ENCODE peak calls at places on chromosomes 11 and 22, in eight cellular contexts. T, G, N, O, V, F, C and B are unnamed samples.

GRCh38 chr22:30649430-30650007 is 13.9 kb downstream of the SLC35E4 start:
- DNase-seq in N (no peak), O (peak), T (peak), V (peak), F (peak), C (no peak), G (peak), B (no peak)

GRCh38 chr22:28947125-28947524 is 63.8 kb downstream of the ZNRF3 start:
- DNase-seq in N (no peak), F (no peak), C (no peak), G (no peak), O (no peak), T (no peak), V (no peak), B (no peak)

GRCh38 chr11:70547821-70548670 is 149.7 kb downstream of the CTTN start:
- DNase-seq in G (no peak), F (no peak), N (no peak), C (no peak), V (no peak), T (no peak), O (no peak), B (no peak)

GRCh38 chr11:64998690-64999431 is 2.1 kb upstream of the BATF2 start:
- DNase-seq in C (no peak), T (no peak), V (no peak), O (no peak), G (no peak), F (no peak), N (no peak), B (no peak)

GRCh38 chr11:77047007-77047927 is 13.1 kb downstream of the B3GNT6 start:
- DNase-seq in O (peak), V (peak), G (peak), T (peak), C (peak), F (peak), N (peak), B (peak)

GRCh38 chr11:65557280-65558001 is 718 bp downstream of the LTBP3 start:
- DNase-seq in N (no peak), T (no peak), V (no peak), O (no peak), F (no peak), G (peak), C (no peak), B (no peak)

GRCh38 chr11:93494341-93494740 is 48.9 kb downstream of the SMCO4 start:
- DNase-seq in F (no peak), O (no peak), T (no peak), N (no peak), V (no peak), C (no peak), G (no peak), B (no peak)

GRCh38 chr11:35852056-35852455 is 91.8 kb upstream of the LDLRAD3 start:
- DNase-seq in N (no peak), C (no peak), G (peak), V (peak), F (no peak), T (no peak), O (no peak), B (no peak)

GRCh38 chr11:61922539-61922938 is 5.2 kb upstream of the RAB3IL1 start:
- DNase-seq in C (no peak), F (no peak), V (peak), N (no peak), O (no peak), T (no peak), G (peak), B (no peak)

GRCh38 chr22:35437038-35437437 is 37.1 kb downstream of the MCM5 start:
- DNase-seq in C (no peak), N (no peak), G (no peak), T (peak), V (no peak), O (no peak), F (peak), B (peak)

GRCh38 chr11:6410695-6411430 is 8.0 kb downstream of the APBB1 start:
- DNase-seq in V (no peak), G (no peak), O (no peak), F (no peak), T (no peak), C (no peak), N (no peak), B (peak)

GRCh38 chr11:31809857-31810778 is 1.0 kb downstream of the PAX6 start:
- DNase-seq in T (peak), N (no peak), O (no peak), V (no peak), F (peak), C (peak), G (no peak), B (no peak)

GRCh38 chr22:26552466-26552865 is 37.5 kb downstream of the TPST2 start:
- DNase-seq in V (no peak), T (no peak), G (no peak), N (no peak), C (no peak), O (no peak), F (no peak), B (no peak)

GRCh38 chr22:41256254-41256897 is 15.6 kb upstream of the CHADL start:
- DNase-seq in C (no peak), T (peak), G (peak), O (peak), F (no peak), N (no peak), V (no peak), B (no peak)

GRCh38 chr11:82462588-82462987 is 271.1 kb downstream of the FAM181B start:
- DNase-seq in C (no peak), F (no peak), G (no peak), N (no peak), V (no peak), T (no peak), O (no peak), B (no peak)

GRCh38 chr11:61760946-61761345 is 8.5 kb downstream of the MYRF start:
- DNase-seq in V (no peak), O (no peak), C (no peak), F (no peak), G (no peak), T (no peak), N (no peak), B (peak)

GRCh38 chr22:17087176-17088131 is 2.7 kb downstream of the IL17RA start:
- DNase-seq in G (no peak), O (no peak), V (no peak), T (no peak), C (no peak), F (no peak), N (peak), B (no peak)

GRCh38 chr11:66883021-66883968 is 26.4 kb downstream of the LRFN4 start:
- DNase-seq in T (no peak), N (peak), O (peak), F (peak), C (peak), V (peak), G (no peak), B (peak)

GRCh38 chr11:7576671-7577225 is 62.9 kb downstream of the PPFIBP2 start:
- DNase-seq in O (no peak), V (peak), N (no peak), T (no peak), F (no peak), C (peak), G (peak), B (no peak)

GRCh38 chr11:59611570-59612565 is 3.7 kb downstream of the OSBP start:
- DNase-seq in N (no peak), T (no peak), G (no peak), C (peak), V (no peak), O (no peak), F (no peak), B (no peak)

GRCh38 chr11:48384670-48385069 is 18.4 kb upstream of the OR4C5 start:
- DNase-seq in T (no peak), O (no peak), C (no peak), F (no peak), V (no peak), N (no peak), G (no peak), B (no peak)

GRCh38 chr22:36797334-36797733 is 19.5 kb downstream of the PVALB start:
- DNase-seq in T (no peak), F (no peak), C (no peak), O (no peak), G (no peak), V (no peak), N (no peak), B (no peak)

GRCh38 chr22:42357634-42358296 is 74.4 kb downstream of the NFAM1 start:
- DNase-seq in T (peak), V (no peak), F (no peak), C (no peak), N (no peak), O (peak), G (no peak), B (no peak)

GRCh38 chr11:33709471-33709870 is 8.8 kb upstream of the C11orf91 start:
- DNase-seq in G (no peak), O (peak), F (no peak), C (no peak), N (no peak), T (no peak), V (no peak), B (no peak)

GRCh38 chr11:33712436-33712835 is 11.8 kb upstream of the C11orf91 start:
- DNase-seq in N (no peak), O (no peak), F (no peak), V (no peak), C (no peak), G (no peak), T (no peak), B (no peak)

GRCh38 chr11:33713914-33714398 is 13.3 kb upstream of the C11orf91 start:
- DNase-seq in T (no peak), F (no peak), C (peak), N (no peak), V (no peak), O (peak), G (no peak), B (no peak)

GRCh38 chr11:33716236-33716635 is 15.6 kb upstream of the C11orf91 start:
- DNase-seq in G (no peak), N (no peak), V (no peak), F (no peak), T (no peak), C (no peak), O (peak), B (no peak)

DNA sequence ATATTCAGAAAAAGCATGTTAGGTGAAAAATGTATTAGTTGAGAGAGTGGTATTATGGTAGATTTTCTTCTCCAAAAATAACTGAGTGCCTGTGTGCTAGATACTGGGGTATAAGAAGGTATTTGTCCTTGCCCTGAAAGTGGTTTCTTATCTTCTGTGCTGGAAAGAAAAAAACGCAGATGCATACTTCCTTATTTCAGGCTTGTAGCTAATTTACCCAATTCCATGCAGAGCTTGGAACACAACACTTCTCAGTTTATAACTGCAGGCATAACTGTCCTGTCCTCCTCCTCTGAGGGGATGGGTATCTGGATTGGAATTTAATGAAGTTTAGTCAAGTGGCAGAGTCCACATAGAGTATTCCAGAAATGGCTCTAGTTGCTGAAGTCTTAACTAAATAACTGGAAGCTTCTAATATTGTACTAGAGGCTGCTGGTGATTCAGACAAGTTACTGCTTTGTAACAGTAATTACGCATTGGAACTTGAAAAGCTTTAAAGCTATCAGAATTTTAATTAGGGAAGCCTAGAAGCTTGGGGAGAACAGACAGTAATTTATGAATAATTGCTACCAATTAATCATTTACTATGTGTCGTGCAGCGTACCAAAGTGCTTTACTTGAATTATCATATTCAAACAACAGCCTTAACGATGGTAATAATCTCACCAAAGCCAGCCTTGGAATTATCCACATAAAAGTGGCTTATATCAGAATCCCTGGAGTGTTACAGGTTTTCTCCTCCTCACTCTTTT is 12.7 kb upstream of the C11orf91 start:
- DNase-seq in V (no peak), O (peak), G (no peak), C (no peak), T (no peak), F (no peak), N (no peak), B (no peak)
- H3K27ac ChIP-seq in V (no peak), O (no peak), G (no peak), C (peak), T (no peak), F (no peak), N (no peak), B (peak)

GRCh38 chr22:39616051-39616450 is 45.5 kb downstream of the CACNA1I start:
- DNase-seq in O (no peak), G (no peak), F (no peak), N (no peak), V (no peak), C (no peak), T (no peak), B (no peak)

GRCh38 chr22:39616781-39617180 is 46.2 kb downstream of the CACNA1I start:
- DNase-seq in F (no peak), C (no peak), G (no peak), N (no peak), T (no peak), O (no peak), V (no peak), B (no peak)

GRCh38 chr22:39612811-39613548 is 42.4 kb downstream of the CACNA1I start:
- DNase-seq in T (no peak), O (no peak), V (no peak), F (no peak), N (peak), G (no peak), C (no peak), B (no peak)

GRCh38 chr22:39613549-39613921 is 43.0 kb downstream of the CACNA1I start:
- DNase-seq in G (no peak), V (no peak), F (no peak), T (no peak), N (no peak), O (no peak), C (no peak), B (no peak)

DNA sequence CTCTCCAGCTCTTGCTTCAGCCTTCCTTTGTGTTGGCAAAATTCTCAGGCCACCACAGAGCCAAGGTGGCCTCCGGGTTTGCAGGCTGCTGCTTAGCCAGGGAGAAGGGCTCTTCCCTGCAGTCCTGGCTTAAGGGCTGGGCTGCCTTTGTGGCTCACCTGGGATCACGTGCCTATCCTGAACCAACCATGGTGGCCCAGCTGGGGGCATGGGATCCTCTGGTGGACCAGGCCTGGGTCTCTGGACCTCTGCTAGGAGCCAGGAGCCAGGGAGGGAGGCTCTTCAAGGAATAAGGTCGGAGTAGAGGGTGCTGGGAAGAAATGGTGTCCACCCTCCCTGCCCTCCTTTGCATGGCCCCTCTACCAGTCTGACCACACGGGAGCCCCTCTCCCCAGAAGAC is 43.9 kb downstream of the CACNA1I start:
- DNase-seq in O (no peak), N (no peak), G (no peak), V (no peak), F (no peak), C (no peak), T (no peak), B (no peak)
- H3K27ac ChIP-seq in O (no peak), N (no peak), G (no peak), V (no peak), F (no peak), C (no peak), T (no peak), B (peak)

DNA sequence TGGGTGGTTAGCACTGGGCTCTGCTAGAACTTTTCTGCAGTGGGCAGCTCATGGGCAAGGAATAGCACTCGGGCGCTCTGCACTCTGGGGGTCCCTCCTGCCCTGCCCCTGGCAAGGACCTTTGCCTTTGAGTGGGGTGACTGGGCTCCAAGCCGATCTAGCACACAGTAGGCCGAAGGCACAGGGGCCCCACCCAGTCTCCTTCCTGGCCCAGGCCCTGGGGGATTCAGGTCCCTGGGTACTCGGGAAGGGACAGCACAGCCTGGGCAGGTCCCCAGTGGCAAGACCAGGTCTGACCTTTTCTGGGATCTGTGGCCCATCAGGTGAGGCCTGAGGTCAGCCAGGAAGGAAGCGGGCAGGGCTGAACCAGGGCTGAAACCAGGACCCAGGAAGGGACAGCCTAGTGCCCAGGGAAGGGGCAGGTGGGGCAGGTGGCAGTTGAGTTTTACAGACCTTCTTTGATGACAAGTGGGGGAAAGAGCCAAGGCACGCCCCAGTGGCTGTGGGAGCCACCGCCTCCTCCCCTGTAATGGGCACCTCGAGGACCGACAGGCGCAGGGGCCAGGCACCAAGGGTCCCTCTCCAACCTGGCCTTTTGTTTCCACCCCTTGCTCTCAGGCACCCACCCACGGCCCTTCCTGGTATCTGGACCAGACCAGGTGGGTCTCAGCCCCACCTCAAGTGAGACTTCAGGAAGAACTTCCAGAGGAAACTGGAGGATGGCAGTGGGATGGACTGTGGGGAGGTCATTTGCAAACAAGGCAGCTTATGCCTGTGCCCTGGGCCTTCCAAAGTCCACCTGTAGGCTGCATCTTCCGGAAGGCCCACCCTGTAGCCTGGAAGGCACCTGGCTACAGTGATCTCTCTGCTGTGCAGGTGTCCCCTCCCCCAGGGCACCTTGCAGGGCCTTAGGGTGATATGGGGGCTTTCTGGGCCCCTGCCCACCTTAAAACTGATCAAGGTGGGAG is 883 bp upstream of the AIFM3 start:
- DNase-seq in N (no peak), V (no peak), G (no peak), T (no peak), O (no peak), C (no peak), F (no peak), B (no peak)
- H3K27ac ChIP-seq in N (no peak), V (no peak), G (no peak), T (no peak), O (no peak), C (no peak), F (no peak), B (no peak)

DNA sequence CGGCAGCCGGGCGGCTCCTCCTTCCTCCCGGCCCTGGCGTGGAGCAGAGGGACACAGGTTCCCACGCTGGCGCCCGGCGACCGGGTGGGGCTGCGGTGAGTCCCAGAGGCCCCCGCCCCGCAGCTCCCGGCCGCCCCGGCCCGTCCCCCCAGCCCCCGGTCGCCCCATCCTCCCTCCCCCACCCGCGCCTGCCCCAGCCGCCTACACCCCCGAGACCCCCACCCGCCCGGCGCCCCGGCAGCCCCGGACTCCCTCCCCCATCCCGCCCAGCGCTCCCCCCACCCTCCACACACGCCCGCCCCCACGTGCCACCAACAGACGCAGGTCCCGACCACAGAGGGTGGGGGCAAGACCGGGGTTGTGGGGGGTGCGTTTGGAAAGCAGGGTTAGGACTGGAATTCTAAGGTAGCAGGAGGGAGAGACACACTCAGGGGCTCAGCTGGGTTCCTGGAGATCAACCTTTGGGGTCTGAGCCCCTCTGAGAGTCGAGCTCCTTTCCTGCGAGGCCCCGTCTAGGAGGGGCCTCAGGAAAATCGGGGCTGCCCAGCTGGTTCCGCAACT is 299 bp downstream of the PGGHG start:
- DNase-seq in C (no peak), F (no peak), G (peak), T (no peak), V (no peak), N (peak), O (no peak), B (no peak)
- H3K27ac ChIP-seq in C (no peak), F (no peak), G (peak), T (peak), V (no peak), N (peak), O (no peak), B (no peak)